ENCODE peak calls at places on chromosome 15, in four cellular contexts. One of them, this sample, is unnamed.

GRCh38 chr15:99132584-99133287 is 27.9 kb downstream of the SYNM start:
- DNase-seq in IMR-90: no peak
- DNase-seq in NCI-H69: no peak
- DNase-seq in DMS153: no peak
- DNase-seq in this sample: no peak

GRCh38 chr15:101641894-101642293 is 10.3 kb downstream of the TM2D3 start:
- DNase-seq in IMR-90: no peak
- DNase-seq in NCI-H69: peak; percentile 84
- DNase-seq in DMS153: peak; percentile 16
- DNase-seq in this sample: no peak

GRCh38 chr15:40843885-40844542 is at the start of gene SPINT1:
- DNase-seq in IMR-90: no peak
- DNase-seq in NCI-H69: peak; percentile 82
- DNase-seq in DMS153: no peak
- DNase-seq in this sample: no peak

GRCh38 chr15:55434989-55435825 is 26.9 kb downstream of the PIERCE2 start:
- DNase-seq in IMR-90: peak; percentile 64
- DNase-seq in NCI-H69: peak; percentile 86
- DNase-seq in DMS153: no peak
- DNase-seq in this sample: no peak

GRCh38 chr15:73924258-73924921 is 1.9 kb upstream of the LOXL1 start:
- DNase-seq in IMR-90: peak; percentile 92
- DNase-seq in NCI-H69: peak; percentile 59
- DNase-seq in DMS153: no peak
- DNase-seq in this sample: no peak

GRCh38 chr15:39936187-39936586 is 2.3 kb downstream of the EIF2AK4 start:
- DNase-seq in IMR-90: peak; percentile 64
- DNase-seq in NCI-H69: no peak
- DNase-seq in DMS153: no peak
- DNase-seq in this sample: no peak

GRCh38 chr15:34373951-34374350 is 7.0 kb upstream of the LPCAT4 start:
- DNase-seq in IMR-90: no peak
- DNase-seq in NCI-H69: no peak
- DNase-seq in DMS153: no peak
- DNase-seq in this sample: no peak

GRCh38 chr15:77027697-77028450 is 32.9 kb downstream of the PSTPIP1 start:
- DNase-seq in IMR-90: no peak
- DNase-seq in NCI-H69: no peak
- DNase-seq in DMS153: no peak
- DNase-seq in this sample: no peak

GRCh38 chr15:99507732-99508571 is 57.8 kb upstream of the MEF2A start:
- DNase-seq in IMR-90: no peak
- DNase-seq in NCI-H69: no peak
- DNase-seq in DMS153: no peak
- DNase-seq in this sample: no peak

GRCh38 chr15:33526532-33526931 is 215.8 kb downstream of the RYR3 start:
- DNase-seq in IMR-90: no peak
- DNase-seq in NCI-H69: peak; percentile 30
- DNase-seq in DMS153: no peak
- DNase-seq in this sample: no peak

GRCh38 chr15:39396979-39397615 is 183.8 kb upstream of the THBS1 start:
- DNase-seq in IMR-90: no peak
- DNase-seq in NCI-H69: no peak
- DNase-seq in DMS153: no peak
- DNase-seq in this sample: no peak

GRCh38 chr15:90142216-90143175 is 40.2 kb upstream of the IDH2 start:
- DNase-seq in IMR-90: no peak
- DNase-seq in NCI-H69: peak; percentile 33
- DNase-seq in DMS153: no peak
- DNase-seq in this sample: no peak

GRCh38 chr15:76195506-76196285 is 115.6 kb downstream of the ETFA start:
- DNase-seq in IMR-90: no peak
- DNase-seq in NCI-H69: no peak
- DNase-seq in DMS153: no peak
- DNase-seq in this sample: no peak

GRCh38 chr15:74482661-74483060 is 21.7 kb upstream of the UBL7 start:
- DNase-seq in IMR-90: no peak
- DNase-seq in NCI-H69: peak; percentile 2
- DNase-seq in DMS153: no peak
- DNase-seq in this sample: no peak

GRCh38 chr15:92618121-92618520 is 37.5 kb downstream of the FAM174B start:
- DNase-seq in IMR-90: no peak
- DNase-seq in NCI-H69: peak; percentile 39
- DNase-seq in DMS153: no peak
- DNase-seq in this sample: no peak

GRCh38 chr15:88646088-88646405 is 7.2 kb downstream of the ISG20 start:
- DNase-seq in IMR-90: no peak
- DNase-seq in NCI-H69: no peak
- DNase-seq in DMS153: no peak
- DNase-seq in this sample: no peak

GRCh38 chr15:27847775-27848710 is 251.1 kb downstream of the OCA2 start:
- DNase-seq in IMR-90: no peak
- DNase-seq in NCI-H69: peak; percentile 77
- DNase-seq in DMS153: no peak
- DNase-seq in this sample: peak; percentile 2

GRCh38 chr15:80618666-80619481 is 76.2 kb upstream of the ABHD17C start:
- DNase-seq in IMR-90: peak; percentile 21
- DNase-seq in NCI-H69: no peak
- DNase-seq in DMS153: no peak
- DNase-seq in this sample: no peak

GRCh38 chr15:70195808-70196304 is 98.1 kb upstream of the TLE3 start:
- DNase-seq in IMR-90: peak; percentile 92
- DNase-seq in NCI-H69: peak; percentile 14
- DNase-seq in DMS153: no peak
- DNase-seq in this sample: no peak

GRCh38 chr15:24956131-24956838 is 1.5 kb downstream of the SNRPN start:
- DNase-seq in IMR-90: peak; percentile 74
- DNase-seq in NCI-H69: peak; percentile 93
- DNase-seq in DMS153: peak; percentile 61
- DNase-seq in this sample: peak; percentile 85